ENCODE peak calls at places on chromosome 15, in eight cellular contexts. L is GM12878, C is IMR-90, D is HepG2, U is endothelial cell of umbilical vein, N is HCT116, R is H1, S is K562. M is an unnamed sample.

GRCh38 chr15:99414755-99415731 is 150.7 kb upstream of the MEF2A start:
- DNase-seq in L (no peak), C (no peak), D (no peak), U (no peak), N (no peak), R (no peak), S (no peak), M (no peak)

GRCh38 chr15:79673416-79674123 is 223.2 kb downstream of the MTHFS start:
- DNase-seq in L (peak), C (peak), D (no peak), U (no peak), N (no peak), R (no peak), S (no peak), M (peak)

GRCh38 chr15:94119923-94120775 is 111.2 kb upstream of the MCTP2 start:
- DNase-seq in L (peak), C (peak), D (peak), U (peak), N (peak), R (peak), S (peak), M (peak)

GRCh38 chr15:50880651-50881114 is 27.8 kb upstream of the AP4E1 start:
- DNase-seq in L (peak), C (peak), D (no peak), U (peak), N (no peak), R (no peak), S (no peak), M (no peak)

GRCh38 chr15:52183562-52184173 is 7.5 kb downstream of the GNB5 start:
- DNase-seq in L (no peak), C (peak), D (no peak), U (peak), N (no peak), R (no peak), S (peak), M (peak)

GRCh38 chr15:49286649-49287394 is 116.8 kb downstream of the GALK2 start:
- DNase-seq in L (no peak), C (peak), D (no peak), U (peak), N (no peak), R (no peak), S (no peak), M (no peak)

GRCh38 chr15:51706931-51707608 is 25.8 kb downstream of the SCG3 start:
- DNase-seq in L (no peak), C (no peak), D (no peak), U (no peak), N (no peak), R (no peak), S (no peak), M (no peak)

GRCh38 chr15:74251187-74251811 is 15.2 kb downstream of the CCDC33 start:
- DNase-seq in L (no peak), C (no peak), D (no peak), U (no peak), N (no peak), R (no peak), S (no peak), M (no peak)

GRCh38 chr15:45114076-45114750 is at the start of the genes DUOX2 and DUOXA2:
- DNase-seq in L (no peak), C (no peak), D (no peak), U (no peak), N (no peak), R (no peak), S (no peak), M (no peak)

GRCh38 chr15:93308026-93308670 is 219.1 kb upstream of the RGMA start:
- DNase-seq in L (no peak), C (no peak), D (no peak), U (no peak), N (no peak), R (no peak), S (no peak), M (no peak)

GRCh38 chr15:74525328-74525727 is 15.7 kb upstream of the ARID3B start:
- DNase-seq in L (no peak), C (no peak), D (no peak), U (peak), N (no peak), R (no peak), S (no peak), M (no peak)

GRCh38 chr15:98787936-98788757 is 139.8 kb downstream of the IGF1R start:
- DNase-seq in L (no peak), C (peak), D (peak), U (no peak), N (no peak), R (no peak), S (no peak), M (peak)

GRCh38 chr15:39429898-39430357 is 151.0 kb upstream of the THBS1 start:
- DNase-seq in L (no peak), C (peak), D (peak), U (peak), N (no peak), R (no peak), S (no peak), M (peak)

GRCh38 chr15:73927003-73927475 is 777 bp downstream of the LOXL1 start:
- DNase-seq in L (no peak), C (no peak), D (no peak), U (peak), N (peak), R (no peak), S (peak), M (no peak)

GRCh38 chr15:28786521-28786920 is 61.9 kb downstream of the GOLGA6L7 start:
- DNase-seq in L (no peak), C (no peak), D (no peak), U (no peak), N (no peak), R (no peak), S (no peak), M (no peak)

GRCh38 chr15:22869856-22870255 is 31.4 kb downstream of the NIPA2 start:
- DNase-seq in L (no peak), C (no peak), D (no peak), U (no peak), N (no peak), R (no peak), S (no peak), M (no peak)

GRCh38 chr15:25875551-25875950 is 12.4 kb upstream of the ATP10A start:
- DNase-seq in L (no peak), C (no peak), D (no peak), U (no peak), N (no peak), R (no peak), S (no peak), M (no peak)

GRCh38 chr15:71249986-71250385 is 134.7 kb downstream of the THSD4 start:
- DNase-seq in L (no peak), C (no peak), D (no peak), U (peak), N (no peak), R (no peak), S (no peak), M (no peak)
- TF ChIP-seq POLR2A in L (no peak), C (no peak), D (no peak), U (no peak), N (no peak), R (no peak), S (no peak), M (no peak)

DNA sequence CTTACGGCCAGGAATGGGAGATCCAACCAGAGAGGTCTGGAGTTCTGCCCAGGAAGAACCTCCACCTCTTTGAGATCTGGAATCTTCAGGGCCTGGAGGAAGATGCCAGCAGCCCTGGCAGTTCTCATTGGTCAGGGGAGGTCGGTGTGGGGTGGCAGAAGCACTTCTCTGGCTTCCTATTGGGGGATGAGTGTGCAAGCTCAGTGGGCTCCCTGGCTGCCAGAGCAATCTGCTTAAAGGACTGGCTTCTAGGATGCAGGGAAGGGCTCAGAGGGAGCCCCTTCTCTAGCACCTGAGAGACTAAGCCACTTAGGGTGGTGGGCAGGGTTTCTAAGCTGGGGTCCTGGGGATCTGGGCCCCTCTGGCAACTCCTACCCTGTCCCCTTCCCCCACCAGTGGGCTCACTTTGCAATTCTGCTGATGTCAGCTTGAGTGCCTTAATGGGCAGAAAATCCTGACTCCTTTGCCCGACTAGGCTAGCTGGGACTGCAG is 24.4 kb downstream of the SNX33 start:
- DNase-seq in L (no peak), C (no peak), D (no peak), U (no peak), N (no peak), R (no peak), S (no peak), M (no peak)
- H3K4me2 ChIP-seq in L (no peak), C (peak), D (no peak), U (no peak), N (peak), R (no peak), S (no peak), M (peak)

DNA sequence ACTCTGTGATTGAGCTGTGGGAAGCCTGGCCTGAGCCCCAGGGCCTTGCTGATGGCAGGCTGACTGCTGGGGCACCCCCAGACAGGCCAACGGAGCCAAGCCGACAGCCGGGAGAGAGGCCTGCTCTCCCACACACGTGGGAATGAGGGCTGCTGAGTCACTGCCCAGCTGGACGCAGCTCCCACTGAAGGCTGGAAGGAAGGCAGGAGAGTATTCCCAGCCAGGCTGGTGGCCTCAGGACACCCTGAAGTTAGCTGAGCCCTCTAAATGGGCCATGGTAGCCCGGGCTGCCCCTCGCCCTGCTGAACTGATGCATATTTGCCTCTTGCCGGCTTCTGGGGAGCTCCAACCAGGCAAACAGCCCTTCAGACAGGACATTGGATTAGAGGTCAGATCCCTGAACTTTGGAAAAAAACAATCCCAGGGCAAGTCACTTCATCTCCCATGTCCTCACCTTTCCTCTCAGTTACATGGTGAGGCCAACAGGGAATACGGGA is 98.1 kb upstream of the TLE3 start:
- DNase-seq in L (no peak), C (peak), D (peak), U (no peak), N (no peak), R (no peak), S (peak), M (peak)
- TF ChIP-seq POLR2A in L (no peak), C (no peak), D (no peak), U (no peak), N (no peak), R (no peak), S (no peak), M (no peak)

GRCh38 chr15:89666147-89666857 is 11.0 kb upstream of the KIF7 start:
- DNase-seq in L (no peak), C (no peak), D (no peak), U (no peak), N (no peak), R (no peak), S (no peak), M (no peak)

GRCh38 chr15:89662893-89663673 is 7.8 kb upstream of the KIF7 start:
- DNase-seq in L (no peak), C (peak), D (no peak), U (peak), N (no peak), R (no peak), S (no peak), M (no peak)

GRCh38 chr15:89664441-89664840 is 9.2 kb upstream of the KIF7 start:
- DNase-seq in L (no peak), C (no peak), D (no peak), U (no peak), N (no peak), R (no peak), S (no peak), M (no peak)

GRCh38 chr15:89665449-89666146 is 10.3 kb upstream of the KIF7 start:
- DNase-seq in L (no peak), C (peak), D (no peak), U (peak), N (no peak), R (no peak), S (peak), M (peak)

DNA sequence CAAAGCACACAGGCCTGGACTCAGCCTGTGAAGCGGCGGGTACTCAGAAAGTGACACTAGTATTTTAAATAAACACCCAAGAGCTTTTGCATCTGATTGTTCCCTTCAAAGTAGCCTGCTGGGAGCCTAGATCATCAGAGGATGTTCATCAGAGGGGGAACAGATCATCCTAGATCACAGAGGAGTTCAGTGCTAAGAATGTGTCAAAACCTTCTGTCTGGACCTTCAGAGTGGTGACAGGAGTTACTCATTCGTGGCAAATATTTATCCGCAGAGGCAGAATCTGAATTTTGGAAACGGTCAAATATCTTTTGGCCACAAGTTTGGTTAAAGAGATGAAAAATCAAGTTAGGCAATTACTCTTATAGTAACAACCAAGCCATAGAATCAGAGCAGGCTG is 9.7 kb upstream of the KIF7 start:
- DNase-seq in L (no peak), C (no peak), D (no peak), U (no peak), N (no peak), R (no peak), S (no peak), M (no peak)
- H3K4me2 ChIP-seq in L (peak), C (peak), D (peak), U (peak), N (no peak), R (peak), S (no peak), M (peak)

M was measured in A549.